ENCODE peak calls at places on chromosomes 13 and 19, in five cellular contexts. T is activated CD4-positive, alpha-beta T cell treated with anti-CD3 and anti-CD28 coated beads, Interleukin-2, amount 50 U/mL, for 24 hours; L is aorta; W is psoas muscle; U is astrocyte. D is an unnamed sample.

GRCh38 chr19:30788105-30788765 is 416.1 kb downstream of the ZNF536 start:
- DNase-seq in T (no peak), L (no peak), W (no peak), U (no peak), D (no peak)

GRCh38 chr13:90683711-90684131 is 663.8 kb upstream of the MIR17HG start:
- DNase-seq in T (no peak), L (no peak), W (no peak), U (peak), D (no peak)

GRCh38 chr13:26022538-26023292 is 29.1 kb downstream of the SHISA2 start:
- DNase-seq in T (no peak), L (peak), W (peak), U (peak), D (no peak)

GRCh38 chr13:77042566-77043177 is 15.7 kb upstream of the FBXL3 start:
- DNase-seq in T (no peak), L (no peak), W (no peak), U (no peak), D (no peak)

GRCh38 chr19:39097299-39097698 is 13.1 kb downstream of the ACP7 start:
- DNase-seq in T (no peak), L (no peak), W (no peak), U (no peak), D (no peak)

GRCh38 chr19:13164370-13165090 is 14.3 kb downstream of the IER2 start:
- DNase-seq in T (no peak), L (peak), W (no peak), U (no peak), D (peak)

GRCh38 chr13:110650436-110650835 is 35.1 kb downstream of the NAXD start:
- DNase-seq in T (no peak), L (peak), W (no peak), U (no peak), D (no peak)

GRCh38 chr19:49669511-49669910 is 3.8 kb downstream of the BCL2L12 start:
- DNase-seq in T (no peak), L (no peak), W (no peak), U (no peak), D (no peak)

GRCh38 chr13:75705395-75705794 is 69.3 kb downstream of the LMO7 start:
- DNase-seq in T (no peak), L (no peak), W (no peak), U (peak), D (no peak)

GRCh38 chr13:71525004-71525403 is 342.0 kb downstream of the DACH1 start:
- DNase-seq in T (no peak), L (no peak), W (no peak), U (no peak), D (no peak)

GRCh38 chr19:30888937-30889336 is 460.3 kb downstream of the TSHZ3 start:
- DNase-seq in T (no peak), L (no peak), W (no peak), U (no peak), D (no peak)

GRCh38 chr13:41060723-41061074 is 610 bp upstream of the WBP4 start:
- DNase-seq in T (peak), L (peak), W (peak), U (peak), D (peak)

GRCh38 chr13:42239644-42240043 is 32.3 kb upstream of the AKAP11 start:
- DNase-seq in T (no peak), L (no peak), W (no peak), U (peak), D (no peak)

GRCh38 chr13:49958321-49958720 is 22.2 kb upstream of the SPRYD7 start:
- DNase-seq in T (no peak), L (no peak), W (no peak), U (peak), D (no peak)

GRCh38 chr13:48944221-48944620 is 31.5 kb upstream of the FNDC3A start:
- DNase-seq in T (no peak), L (no peak), W (no peak), U (no peak), D (no peak)

GRCh38 chr13:37263881-37264280 is 158.4 kb upstream of the CSNK1A1L start:
- DNase-seq in T (no peak), L (no peak), W (no peak), U (no peak), D (no peak)

GRCh38 chr13:113996912-113997745 is 23.3 kb upstream of the C13orf46 start:
- DNase-seq in T (no peak), L (peak), W (peak), U (no peak), D (no peak)

GRCh38 chr19:44723952-44724319 is 24.6 kb upstream of the BCL3 start:
- DNase-seq in T (peak), L (peak), W (peak), U (peak), D (peak)

GRCh38 chr19:33286899-33287298 is 15.4 kb downstream of the CEBPA start:
- DNase-seq in T (no peak), L (no peak), W (no peak), U (no peak), D (no peak)

GRCh38 chr19:32977269-32977668 is 5.2 kb downstream of the FAAP24 start:
- DNase-seq in T (no peak), L (no peak), W (no peak), U (no peak), D (no peak)

GRCh38 chr19:11321206-11322126 is 18.0 kb downstream of the RAB3D start:
- DNase-seq in T (no peak), L (no peak), W (no peak), U (no peak), D (no peak)

GRCh38 chr19:1266818-1267440 is 2.2 kb upstream of the CIRBP start:
- DNase-seq in T (no peak), L (peak), W (peak), U (no peak), D (no peak)

GRCh38 chr13:23980160-23980551 is 82.9 kb upstream of the C1QTNF9B start:
- DNase-seq in T (peak), L (peak), W (peak), U (peak), D (peak)

GRCh38 chr19:11578342-11579142 is 1.1 kb upstream of the ACP5 start:
- DNase-seq in T (no peak), L (no peak), W (peak), U (no peak), D (peak)

GRCh38 chr19:10517760-10518443 is 655 bp upstream of the S1PR5 start:
- DNase-seq in T (no peak), L (no peak), W (no peak), U (no peak), D (no peak)

GRCh38 chr13:54486421-54487166 is 1458.0 kb downstream of the OLFM4 start:
- DNase-seq in T (no peak), L (no peak), W (no peak), U (no peak), D (no peak)